ENCODE peak calls at places on chromosomes 13 and 19, in four cellular contexts. P is left lung, X is fibroblast of lung, B is iPS DF 6.9. C is an unnamed sample. For H3K27me3 and H3K9me3, the result is how much of the 10 kb centered on the place peaks cover.

GRCh38 chr19:50835785-50836542 is 2.6 kb upstream of the KLK15 start:
- DNase-seq in P (peak), X (peak), B (no peak), C (no peak)

GRCh38 chr13:39132286-39132685 is 94.0 kb downstream of the NHLRC3 start:
- DNase-seq in P (no peak), X (no peak), B (no peak), C (no peak)

GRCh38 chr19:35081201-35081600 is 34.4 kb upstream of the FXYD3 start:
- DNase-seq in P (no peak), X (no peak), B (no peak), C (no peak)

GRCh38 chr13:94435604-94436226 is 43.8 kb downstream of the DCT start:
- DNase-seq in P (no peak), X (peak), B (no peak), C (peak)

GRCh38 chr19:1076951-1077350 is 10.0 kb downstream of the ARHGAP45 start:
- DNase-seq in P (peak), X (no peak), B (no peak), C (no peak)

GRCh38 chr13:95573226-95573625 is 20.7 kb downstream of the CLDN10 start:
- DNase-seq in P (no peak), X (peak), B (no peak), C (no peak)

GRCh38 chr13:66805657-66806056 is 424.5 kb downstream of the PCDH9 start:
- DNase-seq in P (no peak), X (peak), B (no peak), C (no peak)

GRCh38 chr19:48872884-48873475 is 759 bp downstream of the PPP1R15A start:
- DNase-seq in P (peak), X (peak), B (no peak), C (no peak)

GRCh38 chr13:64078480-64078936 is 2662.9 kb upstream of the PCDH20 start:
- DNase-seq in P (peak), X (no peak), B (no peak), C (no peak)

GRCh38 chr13:42991892-42992584 is at the start of gene EPSTI1:
- DNase-seq in P (peak), X (peak), B (no peak), C (no peak)

GRCh38 chr19:19308373-19308772 is 11.9 kb downstream of the SUGP1 start:
- DNase-seq in P (no peak), X (no peak), B (no peak), C (no peak)

GRCh38 chr13:98309569-98310335 is 132.7 kb upstream of the RNF113B start:
- DNase-seq in P (no peak), X (no peak), B (no peak), C (no peak)

GRCh38 chr19:48969276-48970138 is 4.4 kb downstream of the FTL start:
- DNase-seq in P (peak), X (no peak), B (no peak), C (no peak)

GRCh38 chr19:11480081-11480926 is 542 bp downstream of the ELAVL3 start:
- DNase-seq in P (peak), X (no peak), B (no peak), C (no peak)

GRCh38 chr13:40644838-40645620 is 21.4 kb downstream of the FOXO1 start:
- DNase-seq in P (no peak), X (no peak), B (no peak), C (no peak)

GRCh38 chr19:34317311-34317927 is 47.6 kb upstream of the GPI start:
- DNase-seq in P (no peak), X (peak), B (no peak), C (no peak)

GRCh38 chr13:101309014-101309619 is 107.2 kb downstream of the NALCN start:
- DNase-seq in P (no peak), X (peak), B (no peak), C (no peak)

GRCh38 chr19:16118489-16119033 is 6.9 kb downstream of the RAB8A start:
- DNase-seq in P (no peak), X (no peak), B (no peak), C (no peak)

GRCh38 chr13:34734932-34735331 is 207.1 kb upstream of the NBEA start:
- DNase-seq in P (no peak), X (no peak), B (no peak), C (no peak)

GRCh38 chr13:23579072-23579885 is 9.1 kb downstream of the TNFRSF19 start:
- DNase-seq in P (peak), X (peak), B (peak), C (peak)

GRCh38 chr19:3029070-3029923 is at the start of gene TLE2:
- DNase-seq in P (no peak), X (no peak), B (no peak), C (no peak)

GRCh38 chr19:14375582-14376291 is 5.5 kb upstream of the ADGRE5 start:
- DNase-seq in P (no peak), X (no peak), B (no peak), C (no peak)

GRCh38 chr19:39146686-39147450 is 21.3 kb downstream of the PAK4 start:
- DNase-seq in P (peak), X (no peak), B (no peak), C (no peak)

GRCh38 chr13:95216182-95216581 is 85.1 kb downstream of the ABCC4 start:
- DNase-seq in P (no peak), X (no peak), B (no peak), C (no peak)

GRCh38 chr19:2888739-2889224 is 11.9 kb upstream of the ZNF57 start:
- DNase-seq in P (peak), X (no peak), B (no peak), C (peak)

GRCh38 chr13:30698023-30698422 is 37.3 kb upstream of the ALOX5AP start:
- DNase-seq in P (no peak), X (peak), B (no peak), C (no peak)

GRCh38 chr13:45392811-45393210 is 25.4 kb downstream of the SLC25A30 start:
- DNase-seq in P (no peak), X (no peak), B (no peak), C (no peak)

GRCh38 chr19:13839938-13840750 is 36.8 kb upstream of the NANOS3 start:
- DNase-seq in P (peak), X (no peak), B (no peak), C (no peak)

GRCh38 chr19:48926909-48927308 is 6.6 kb upstream of the DHDH start:
- DNase-seq in P (no peak), X (peak), B (no peak), C (no peak)

GRCh38 chr13:44855860-44856259 is 133.4 kb downstream of the NUFIP1 start:
- DNase-seq in P (no peak), X (no peak), B (no peak), C (no peak)

GRCh38 chr19:44757735-44758505 is 9.4 kb downstream of the BCL3 start:
- DNase-seq in P (peak), X (peak), B (no peak), C (no peak)

GRCh38 chr19:39247701-39248664 is 673 bp downstream of the IFNL4 start:
- DNase-seq in P (peak), X (no peak), B (no peak), C (no peak)

GRCh38 chr19:11179716-11180297 is 17.5 kb downstream of the KANK2 start:
- DNase-seq in P (no peak), X (no peak), B (no peak), C (no peak)

GRCh38 chr13:63680704-63681103 is 2265.1 kb upstream of the PCDH20 start:
- DNase-seq in P (no peak), X (no peak), B (no peak), C (no peak)

GRCh38 chr13:99354371-99354951 is 47.3 kb upstream of the GPR183 start:
- DNase-seq in P (no peak), X (no peak), B (no peak), C (no peak)

GRCh38 chr13:76939215-76939614 is 9.1 kb upstream of the ACOD1 start:
- DNase-seq in P (no peak), X (peak), B (no peak), C (no peak)

GRCh38 chr13:111460548-111461444 is 140.4 kb downstream of the TEX29 start:
- DNase-seq in P (no peak), X (peak), B (peak), C (peak)
- H3K27me3 ChIP-seq in P (half or more), X (under half), B (under half), C (under half)

GRCh38 chr19:9445037-9445436 is 9.7 kb upstream of the ZNF266 start:
- DNase-seq in P (no peak), X (no peak), B (no peak), C (no peak)
- H3K9me3 ChIP-seq in P (under half), X (under half), B (under half), C (half or more)

GRCh38 chr19:55174425-55175116 is 5.5 kb downstream of the SYT5 start:
- DNase-seq in P (no peak), X (no peak), B (no peak), C (no peak)
- H3K27me3 ChIP-seq in P (half or more), X (under half), B (under half), C (under half)

DNA sequence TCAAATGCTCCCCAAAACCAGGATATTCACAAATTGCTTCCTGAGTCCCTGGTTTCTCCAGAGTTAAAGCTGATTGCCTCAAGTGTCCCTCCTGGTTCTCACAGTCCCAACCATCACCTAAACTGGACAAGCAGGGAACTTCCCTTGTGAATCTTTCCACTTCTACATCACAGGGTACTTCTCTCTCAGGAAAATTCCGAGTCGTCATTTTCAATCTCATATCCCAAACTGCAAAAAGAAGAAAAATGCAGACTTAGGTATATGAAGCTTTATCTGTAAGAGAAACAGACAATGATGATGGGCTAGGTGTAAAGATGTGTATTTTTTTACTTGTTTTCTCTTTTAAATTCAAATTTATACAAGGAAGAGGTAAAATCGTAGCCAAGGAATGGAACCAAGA is 21.3 kb downstream of the ZNF329 start:
- DNase-seq in P (no peak), X (no peak), B (no peak), C (no peak)
- H3K9me3 ChIP-seq in P (under half), X (under half), B (under half), C (half or more)

DNA sequence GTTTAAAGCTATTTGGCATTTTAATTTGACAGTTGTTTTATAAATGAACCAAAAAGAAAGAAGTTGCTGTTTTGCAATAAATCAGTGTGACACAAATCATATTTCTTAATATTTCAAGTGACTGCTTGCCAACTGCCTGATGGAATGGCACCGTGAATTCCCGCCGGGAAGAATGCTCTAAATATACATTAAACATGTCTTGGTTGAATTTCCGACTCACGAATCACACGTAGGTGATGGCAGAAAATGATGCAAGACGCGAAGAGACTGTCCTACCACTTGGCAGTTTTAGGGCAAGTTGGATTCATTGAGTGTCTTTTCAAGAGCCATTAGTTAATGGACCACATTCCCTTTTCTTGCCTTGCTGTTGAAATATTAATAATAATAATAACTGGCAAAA is 3.1 kb upstream of the GJB2 start:
- DNase-seq in P (no peak), X (no peak), B (no peak), C (no peak)
- H3K27me3 ChIP-seq in P (half or more), X (under half), B (under half), C (half or more)

DNA sequence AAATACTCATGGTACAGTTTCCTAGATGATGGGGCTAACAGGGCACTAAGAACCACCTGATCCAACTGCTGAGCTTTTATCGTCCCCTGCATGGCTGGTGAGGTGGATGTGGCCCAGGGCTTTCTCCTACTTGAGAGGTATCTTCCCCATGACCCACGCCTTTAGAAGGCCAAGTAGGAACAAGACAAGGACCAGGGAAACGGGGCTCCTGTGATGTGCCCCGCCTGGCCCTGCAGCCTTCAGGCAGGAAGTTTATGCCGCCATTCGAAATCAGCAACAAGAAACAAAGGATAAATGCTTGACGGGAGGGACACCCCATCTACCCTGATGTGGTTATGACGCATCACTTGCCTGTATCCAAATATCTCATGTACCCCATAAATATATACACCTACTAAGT is 4.1 kb downstream of the NLRP13 start:
- DNase-seq in P (no peak), X (no peak), B (no peak), C (no peak)
- H3K9me3 ChIP-seq in P (under half), X (under half), B (under half), C (under half)

GRCh38 chr19:53905787-53906186 is 3.3 kb upstream of the CACNG7 start:
- DNase-seq in P (no peak), X (no peak), B (no peak), C (no peak)
- H3K27me3 ChIP-seq in P (half or more), X (under half), B (under half), C (under half)

GRCh38 chr19:36547001-36547732 is 19.1 kb upstream of the ZNF260 start:
- DNase-seq in P (no peak), X (peak), B (no peak), C (no peak)
- H3K9me3 ChIP-seq in P (under half), X (under half), B (under half), C (half or more)

GRCh38 chr19:41023193-41023592 is 32.1 kb downstream of the CYP2B6 start:
- DNase-seq in P (no peak), X (no peak), B (no peak), C (no peak)
- H3K27me3 ChIP-seq in P (half or more), X (under half), B (under half), C (under half)